ENCODE peak calls at places on chromosome 21, in nine cellular contexts. P, H, E, S, A, U, F, Y and X are unnamed samples.

GRCh38 chr21:41045534-41046268 is 122.3 kb upstream of the BACE2 start:
- DNase-seq in A (peak; percentile 50), Y (peak; percentile 58), S (no peak), U (peak; percentile 64), H (peak; percentile 60), F (no peak), E (peak; percentile 54), P (no peak), X (no peak)

GRCh38 chr21:35075546-35075945 is 26.4 kb upstream of the RUNX1 start:
- DNase-seq in P (peak; percentile 74), U (no peak), H (no peak), E (no peak), F (peak; percentile 22), Y (no peak), S (peak; percentile 82), A (no peak), X (no peak)

GRCh38 chr21:35394634-35395369 is 345.7 kb upstream of the RUNX1 start:
- DNase-seq in H (no peak), A (no peak), Y (no peak), U (no peak), P (no peak), E (no peak), F (no peak), S (no peak), X (no peak)

GRCh38 chr21:28391938-28392337 is 600.7 kb downstream of the LTN1 start:
- DNase-seq in E (no peak), H (no peak), A (no peak), S (peak; percentile 23), P (no peak), U (no peak), F (no peak), Y (peak; percentile 23), X (no peak)

GRCh38 chr21:33036430-33037162 is 10.9 kb downstream of the OLIG2 start:
- DNase-seq in S (peak; percentile 71), P (peak; percentile 82), H (no peak), F (no peak), U (peak; percentile 32), Y (no peak), E (no peak), A (no peak), X (no peak)

GRCh38 chr21:27841084-27841483 is 874.2 kb upstream of the ADAMTS5 start:
- DNase-seq in U (no peak), F (no peak), A (no peak), S (no peak), P (no peak), H (no peak), Y (no peak), E (no peak), X (no peak)

GRCh38 chr21:36904093-36904666 is 62.3 kb downstream of the HLCS start:
- DNase-seq in H (no peak), A (no peak), S (no peak), F (no peak), E (no peak), P (no peak), Y (no peak), U (no peak), X (no peak)

GRCh38 chr21:40053007-40053406 is 185.8 kb downstream of the PCP4 start:
- DNase-seq in S (no peak), Y (no peak), F (peak; percentile 36), U (no peak), A (no peak), P (no peak), E (no peak), H (no peak), X (peak; percentile 11)

GRCh38 chr21:17114019-17114418 is 398.8 kb upstream of the CXADR start:
- DNase-seq in H (no peak), P (no peak), A (peak; percentile 33), S (no peak), F (no peak), Y (no peak), E (no peak), U (no peak), X (no peak)

GRCh38 chr21:15617968-15618367 is 111.8 kb upstream of the USP25 start:
- DNase-seq in U (no peak), P (peak; percentile 57), F (no peak), E (no peak), Y (no peak), S (peak; percentile 21), H (no peak), A (peak; percentile 46), X (no peak)

GRCh38 chr21:25956993-25957714 is 213.4 kb downstream of the APP start:
- DNase-seq in U (no peak), F (no peak), H (no peak), P (peak; percentile 84), E (no peak), A (no peak), S (peak; percentile 86), Y (no peak), X (peak; percentile 46)

GRCh38 chr21:37498664-37499063 is 132.1 kb downstream of the DYRK1A start:
- DNase-seq in H (no peak), Y (no peak), F (no peak), U (no peak), P (no peak), A (peak; percentile 25), E (no peak), S (no peak), X (no peak)

GRCh38 chr21:27975514-27975913 is 1008.6 kb upstream of the ADAMTS5 start:
- DNase-seq in F (no peak), E (no peak), Y (no peak), U (no peak), P (no peak), A (no peak), H (no peak), S (no peak), X (no peak)

GRCh38 chr21:29293495-29293894 is 5.2 kb upstream of the BACH1 start:
- DNase-seq in Y (peak; percentile 97), P (no peak), H (no peak), U (no peak), A (no peak), F (no peak), E (no peak), S (no peak), X (no peak)

GRCh38 chr21:46327711-46328110 is 3.8 kb downstream of the PCNT start:
- DNase-seq in F (no peak), S (no peak), H (no peak), U (no peak), Y (no peak), E (no peak), A (no peak), P (no peak), X (no peak)

DNA sequence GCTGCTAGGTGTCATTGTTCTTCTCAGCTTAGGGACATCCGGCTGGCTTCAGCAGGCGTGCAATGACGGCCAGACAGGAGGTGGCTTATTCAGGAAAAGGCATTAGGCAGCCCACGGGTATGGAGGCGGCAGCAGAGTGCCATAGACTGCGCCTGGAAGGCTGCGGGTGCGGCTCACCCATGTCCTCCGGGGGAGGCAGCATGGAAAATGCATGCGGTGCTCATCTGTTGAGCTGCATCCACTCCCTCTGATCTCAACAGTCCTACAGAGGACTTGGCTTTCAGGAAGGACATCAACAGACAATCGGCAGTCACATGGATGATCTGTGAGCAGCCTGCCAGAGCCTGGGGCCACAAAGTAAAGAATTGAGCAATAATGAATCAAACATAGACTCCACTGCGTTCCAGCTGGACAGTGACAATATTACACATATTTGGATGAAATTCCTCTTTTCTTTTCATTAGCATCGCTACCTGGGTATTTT is 42.9 kb downstream of the UMODL1 start:
- DNase-seq in Y (no peak), U (no peak), H (no peak), S (no peak), F (peak; percentile 44), P (peak; percentile 88), E (no peak), A (no peak), X (no peak)
- H3K4me1 ChIP-seq in Y (peaks cover 49% of the 10 kb centered on the region), U (peaks cover 4% of the 10 kb centered on the region), H (no peaks in the 10 kb centered on the region), S (peaks cover 6% of the 10 kb centered on the region), F (no peaks in the 10 kb centered on the region), P (peaks cover 15% of the 10 kb centered on the region), E (peaks cover 2% of the 10 kb centered on the region), A (no peaks in the 10 kb centered on the region), X (peaks cover 3% of the 10 kb centered on the region)

GRCh38 chr21:38930065-38930464 is 124.3 kb downstream of the ETS2 start:
- DNase-seq in S (no peak), E (no peak), F (no peak), H (no peak), U (no peak), A (no peak), P (no peak), Y (no peak), X (no peak)
- H3K27ac ChIP-seq in S (no peak overlapping the region), E (no peak overlapping the region), F (no peak overlapping the region), H (no peak overlapping the region), U (no peak overlapping the region), A (no peak overlapping the region), P (no peak overlapping the region), Y (no peak overlapping the region), X (no peak overlapping the region)

GRCh38 chr21:42144221-42144620 is 73.1 kb downstream of the UMODL1 start:
- DNase-seq in A (no peak), S (no peak), H (no peak), F (no peak), Y (no peak), P (no peak), E (no peak), U (no peak), X (no peak)

GRCh38 chr21:42146251-42146805 is 72.6 kb upstream of the ABCG1 start:
- DNase-seq in A (no peak), P (no peak), F (no peak), E (no peak), H (no peak), U (no peak), Y (no peak), S (no peak), X (no peak)

GRCh38 chr21:42146821-42147220 is 72.1 kb upstream of the ABCG1 start:
- DNase-seq in S (no peak), Y (no peak), P (no peak), A (no peak), E (no peak), H (peak; percentile 31), F (no peak), U (no peak), X (no peak)

GRCh38 chr21:42144679-42145568 is 73.8 kb downstream of the UMODL1 start:
- DNase-seq in F (no peak), E (no peak), P (no peak), A (no peak), S (no peak), U (no peak), H (no peak), Y (no peak), X (no peak)

DNA sequence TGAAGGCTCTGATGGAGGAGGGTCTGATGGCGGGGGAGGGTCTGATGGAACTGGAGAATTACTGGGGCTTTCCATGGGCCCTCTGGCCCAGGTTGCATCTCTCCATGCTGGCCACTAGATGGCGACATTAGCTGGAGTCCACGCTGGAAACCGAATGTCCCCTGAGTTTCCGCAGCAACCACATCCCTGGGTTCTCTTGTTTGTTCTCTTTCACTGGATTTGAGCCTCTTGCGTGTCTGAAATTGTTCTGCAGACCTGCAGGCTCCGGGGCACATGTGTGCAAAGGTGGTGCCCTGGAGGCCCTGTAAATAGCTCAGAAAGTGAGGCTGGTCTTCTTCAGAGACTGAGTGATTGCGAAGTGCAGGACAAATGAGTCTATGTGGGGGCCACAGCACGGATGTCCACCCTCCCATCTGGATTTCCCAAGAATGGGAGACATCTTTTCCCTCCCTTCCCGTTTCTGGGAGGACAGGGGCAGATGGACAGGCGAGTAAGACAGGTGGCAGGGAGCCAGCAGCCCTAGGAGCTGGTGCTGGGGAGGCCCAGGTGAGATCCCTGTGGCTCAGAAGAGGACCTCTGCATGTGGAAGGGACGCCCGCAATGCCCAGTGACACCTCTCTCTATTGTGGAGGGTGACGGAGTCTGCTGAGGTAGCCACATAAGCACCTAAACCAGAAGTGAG is 73.2 kb upstream of the ABCG1 start:
- DNase-seq in E (peak; percentile 76), Y (peak; percentile 85), P (peak; percentile 72), F (peak; percentile 33), A (peak; percentile 81), U (peak; percentile 59), S (peak; percentile 54), H (peak; percentile 67), X (peak; percentile 35)
- H3K27me3 ChIP-seq in E (no peaks in the 10 kb centered on the region), Y (no peaks in the 10 kb centered on the region), P (peaks cover 7% of the 10 kb centered on the region), F (no peaks in the 10 kb centered on the region), A (no peaks in the 10 kb centered on the region), U (no peaks in the 10 kb centered on the region), S (peaks cover 34% of the 10 kb centered on the region), H (no peaks in the 10 kb centered on the region), X (no peaks in the 10 kb centered on the region)

GRCh38 chr21:42390696-42391095 is 5.2 kb downstream of the TMPRSS3 start:
- DNase-seq in Y (no peak), P (no peak), E (no peak), A (no peak), S (no peak), F (no peak), H (no peak), U (no peak), X (no peak)
- H3K4me1 ChIP-seq in Y (peaks cover 11% of the 10 kb centered on the region), P (no peaks in the 10 kb centered on the region), E (peaks cover 3% of the 10 kb centered on the region), A (peaks cover 6% of the 10 kb centered on the region), S (no peaks in the 10 kb centered on the region), F (no peaks in the 10 kb centered on the region), H (peaks cover 6% of the 10 kb centered on the region), U (peaks cover 8% of the 10 kb centered on the region), X (no peaks in the 10 kb centered on the region)